ENCODE peak calls at places on chromosomes 1 and 21, in six cellular contexts. D, H, V, Q, C and G are unnamed samples.

GRCh38 chr1:48203287-48203900 is 19.1 kb upstream of the SLC5A9 start:
- DNase-seq in D (peak; percentile 71), H (no peak), Q (no peak), C (peak; percentile 40), V (peak; percentile 18), G (peak; percentile 42)

GRCh38 chr21:42114646-42115045 is 43.5 kb downstream of the UMODL1 start:
- DNase-seq in C (no peak), H (no peak), V (no peak), D (no peak), Q (no peak), G (no peak)

GRCh38 chr1:10625554-10625953 is 150.8 kb downstream of the PEX14 start:
- DNase-seq in D (no peak), H (no peak), C (no peak), V (no peak), Q (no peak), G (no peak)

GRCh38 chr1:205041121-205041758 is 1.8 kb upstream of the CNTN2 start:
- DNase-seq in H (no peak), C (no peak), V (no peak), Q (no peak), D (no peak), G (no peak)

GRCh38 chr1:247115141-247115510 is 11.0 kb upstream of the ZNF669 start:
- DNase-seq in H (no peak), Q (no peak), V (no peak), D (no peak), C (no peak), G (no peak)

GRCh38 chr1:172845371-172845770 is 186.5 kb downstream of the FASLG start:
- DNase-seq in Q (peak; percentile 27), H (no peak), C (peak; percentile 20), D (peak; percentile 8), V (no peak), G (peak; percentile 30)

GRCh38 chr1:25017436-25018109 is 87.5 kb upstream of the RUNX3 start:
- DNase-seq in D (peak; percentile 35), C (no peak), H (no peak), Q (no peak), V (no peak), G (no peak)

GRCh38 chr21:21184771-21185528 is 186.7 kb downstream of the NCAM2 start:
- DNase-seq in H (no peak), D (no peak), V (no peak), C (no peak), Q (no peak), G (no peak)

GRCh38 chr1:108316545-108316944 is 72.7 kb upstream of the NBPF4 start:
- DNase-seq in V (no peak), D (peak; percentile 61), C (no peak), H (no peak), Q (no peak), G (no peak)

GRCh38 chr1:232218955-232219865 is 410.7 kb downstream of the SIPA1L2 start:
- DNase-seq in H (no peak), Q (no peak), V (no peak), D (no peak), C (no peak), G (no peak)

GRCh38 chr1:231844986-231845502 is 218.5 kb downstream of the DISC1 start:
- DNase-seq in H (no peak), D (no peak), Q (peak; percentile 60), V (no peak), C (no peak), G (no peak)

GRCh38 chr21:18545908-18546307 is 142.3 kb upstream of the TMPRSS15 start:
- DNase-seq in C (no peak), V (no peak), D (no peak), Q (peak; percentile 63), H (no peak), G (no peak)

DNA sequence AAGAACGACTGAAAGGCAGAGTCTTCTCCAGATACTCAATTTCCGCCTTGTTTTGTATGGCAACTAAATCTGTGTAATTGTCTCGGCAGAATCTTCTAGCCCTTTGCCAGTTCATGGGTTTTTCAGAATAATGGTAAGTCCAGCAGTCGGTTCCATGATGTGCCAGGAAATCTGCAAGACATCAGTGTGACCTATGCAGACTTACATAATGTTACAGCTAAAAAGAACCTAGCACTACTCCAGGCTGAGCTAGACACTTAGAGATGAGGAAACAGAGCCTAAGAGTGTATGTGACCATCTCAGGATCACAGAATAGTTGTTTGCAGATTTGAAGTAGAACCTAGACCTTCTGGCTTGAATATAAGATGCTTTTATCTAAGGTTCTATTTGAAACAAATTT is 2.8 kb downstream of the SELL start:
- DNase-seq in V (no peak), D (no peak), C (no peak), Q (no peak), H (no peak), G (no peak)
- TF ChIP-seq CTCF in V (no peak), D (no peak), C (no peak), Q (no peak), H (no peak), G (no peak)

GRCh38 chr1:154973344-154974085 is 966 bp upstream of the CKS1B start:
- DNase-seq in D (peak; percentile 100), H (peak; percentile 90), C (peak; percentile 90), Q (peak; percentile 94), V (peak; percentile 97), G (peak; percentile 88)
- TF ChIP-seq CTCF in D (no peak), H (peak; percentile 28), C (no peak), Q (peak; percentile 13), V (no peak), G (no peak)

GRCh38 chr21:39367783-39368182 is 18.9 kb upstream of the HMGN1 start:
- DNase-seq in V (no peak), H (no peak), C (no peak), D (no peak), Q (no peak), G (no peak)

GRCh38 chr21:39377444-39378050 is 28.7 kb upstream of the HMGN1 start:
- DNase-seq in H (no peak), V (no peak), C (no peak), Q (no peak), D (peak; percentile 31), G (no peak)

GRCh38 chr21:39375446-39375845 is 26.6 kb upstream of the HMGN1 start:
- DNase-seq in D (no peak), C (no peak), Q (no peak), H (no peak), V (no peak), G (no peak)

GRCh38 chr21:39374046-39374445 is 25.2 kb upstream of the HMGN1 start:
- DNase-seq in D (no peak), H (no peak), V (no peak), Q (no peak), C (no peak), G (no peak)

GRCh38 chr21:39373634-39374033 is 24.7 kb upstream of the HMGN1 start:
- DNase-seq in Q (peak; percentile 35), H (no peak), C (no peak), V (no peak), D (peak; percentile 71), G (no peak)
- TF ChIP-seq CTCF in Q (peak; percentile 18), H (peak; percentile 47), C (peak; percentile 24), V (peak; percentile 57), D (peak; percentile 25), G (peak; percentile 35)

GRCh38 chr1:175648927-175649326 is 94.5 kb downstream of the TNR start:
- DNase-seq in Q (no peak), C (no peak), D (no peak), V (no peak), H (no peak), G (no peak)
- TF ChIP-seq CTCF in Q (no peak), C (no peak), D (no peak), V (no peak), H (no peak), G (no peak)

GRCh38 chr21:38400195-38400695 is 98.0 kb downstream of the ERG start:
- DNase-seq in H (no peak), C (no peak), Q (no peak), D (no peak), V (no peak), G (no peak)

GRCh38 chr21:38402291-38402690 is 96.0 kb downstream of the ERG start:
- DNase-seq in V (no peak), Q (no peak), D (peak; percentile 6), C (no peak), H (no peak), G (no peak)

GRCh38 chr21:38402795-38403194 is 95.5 kb downstream of the ERG start:
- DNase-seq in H (no peak), C (no peak), Q (no peak), V (no peak), D (no peak), G (no peak)

GRCh38 chr21:38401527-38401926 is 96.8 kb downstream of the ERG start:
- DNase-seq in V (no peak), D (no peak), Q (no peak), H (no peak), C (no peak), G (no peak)

DNA sequence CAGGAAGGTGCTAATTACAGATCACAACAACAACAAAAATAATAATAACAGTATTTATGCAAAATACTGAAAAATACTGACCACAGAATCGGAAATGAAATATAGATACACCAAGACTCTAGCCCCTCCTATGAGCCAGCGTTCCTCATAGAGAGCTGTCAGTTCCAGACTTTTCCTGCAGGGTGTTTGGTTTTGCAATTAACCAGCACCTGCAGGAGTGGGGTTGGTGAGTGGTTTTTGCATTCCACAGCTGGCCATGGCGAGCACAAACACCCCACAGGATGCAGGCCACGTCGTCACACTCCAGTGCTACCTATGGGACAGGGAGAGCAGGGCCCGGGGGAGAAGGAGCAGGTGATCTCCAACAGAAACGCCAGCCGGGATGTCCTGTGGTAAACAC is 94.1 kb downstream of the ERG start:
- DNase-seq in H (no peak), Q (no peak), C (no peak), D (no peak), V (no peak), G (no peak)
- TF ChIP-seq CTCF in H (no peak), Q (no peak), C (no peak), D (no peak), V (no peak), G (no peak)

GRCh38 chr1:39136635-39137034 is 67.9 kb upstream of the MACF1 start:
- DNase-seq in V (no peak), Q (no peak), H (no peak), D (no peak), C (no peak), G (no peak)
- TF ChIP-seq CTCF in V (no peak), Q (no peak), H (no peak), D (no peak), C (no peak), G (no peak)